ENCODE peak calls at places on chromosomes 4 and X, in ten cellular contexts. Y is cardiac fibroblast, D is left ventricle myocardium inferior, W is IMR-90, U is astrocyte of the cerebellum, M is coronary artery, X is dorsolateral prefrontal cortex, F is ovary, H is A549, P is cardiac muscle cell. C is an unnamed sample.

GRCh38 chr4:102196221-102196620 is 149.1 kb downstream of the SLC39A8 start:
- DNase-seq in Y (peak), D (no peak), W (no peak), U (peak), M (no peak), X (no peak), F (no peak), H (no peak), P (no peak), C (peak)

GRCh38 chr4:139144911-139145551 is 32.0 kb downstream of the ELF2 start:
- DNase-seq in Y (no peak), D (no peak), W (no peak), U (no peak), M (no peak), X (no peak), F (no peak), H (no peak), P (no peak), C (peak)

GRCh38 chr4:159446266-159446976 is 343.5 kb downstream of the RAPGEF2 start:
- DNase-seq in Y (peak), D (no peak), W (peak), U (peak), M (no peak), X (peak), F (no peak), H (peak), P (peak), C (peak)

GRCh38 chr4:117429061-117429460 is 343.7 kb upstream of the TRAM1L1 start:
- DNase-seq in Y (no peak), D (no peak), W (no peak), U (no peak), M (no peak), X (no peak), F (no peak), H (no peak), P (no peak), C (no peak)

GRCh38 chr4:153616005-153616555 is 68.0 kb upstream of the TLR2 start:
- DNase-seq in Y (peak), D (no peak), W (no peak), U (no peak), M (no peak), X (no peak), F (no peak), H (no peak), P (no peak), C (no peak)

GRCh38 chrX:144327515-144327914 is 443.6 kb downstream of the UBE2NL start:
- DNase-seq in Y (peak), D (no peak), W (no peak), U (no peak), M (no peak), X (no peak), F (no peak), H (no peak), P (no peak), C (peak)

GRCh38 chr4:6763330-6763851 is 19.1 kb upstream of the KIAA0232 start:
- DNase-seq in Y (no peak), D (no peak), W (no peak), U (no peak), M (no peak), X (no peak), F (no peak), H (no peak), P (no peak), C (no peak)

GRCh38 chr4:182328505-182328904 is 85.3 kb downstream of the TENM3 start:
- DNase-seq in Y (no peak), D (no peak), W (no peak), U (no peak), M (no peak), X (no peak), F (no peak), H (no peak), P (no peak), C (no peak)

GRCh38 chrX:51975811-51976210 is 82.4 kb downstream of the MAGED1 start:
- DNase-seq in Y (no peak), D (no peak), W (no peak), U (no peak), M (no peak), X (no peak), F (no peak), H (no peak), P (no peak), C (no peak)

GRCh38 chr4:184907216-184907615 is 81.4 kb upstream of the ACSL1 start:
- DNase-seq in Y (peak), D (no peak), W (no peak), U (no peak), M (no peak), X (no peak), F (no peak), H (no peak), P (no peak), C (no peak)

DNA sequence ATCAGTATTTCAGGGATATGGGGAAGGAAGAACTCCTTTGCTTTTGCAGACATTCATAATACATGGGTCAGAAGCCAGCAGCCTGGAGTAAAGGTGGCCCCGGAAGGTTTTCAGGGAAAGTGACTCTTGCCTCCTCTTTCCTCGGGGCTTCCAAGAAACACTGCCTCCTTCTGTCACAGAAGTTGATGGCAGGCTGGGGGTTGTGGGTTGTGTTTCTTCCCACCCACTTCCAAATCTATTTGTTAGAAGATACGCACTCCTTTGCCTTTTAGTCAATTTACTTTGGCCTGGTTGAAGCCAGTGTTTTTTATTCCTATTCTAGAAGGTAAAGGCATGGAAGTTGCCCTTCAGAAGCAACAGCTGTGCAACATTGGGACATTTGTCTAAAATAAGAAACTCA is 19.7 kb downstream of the KIT start:
- DNase-seq in Y (no peak), D (no peak), W (no peak), U (no peak), M (no peak), X (no peak), F (no peak), H (no peak), P (no peak), C (no peak)
- TF ChIP-seq CTCF in Y (peak), D (no peak), W (no peak), U (no peak), M (no peak), X (no peak), F (no peak), H (no peak), P (no peak), C (no peak)

DNA sequence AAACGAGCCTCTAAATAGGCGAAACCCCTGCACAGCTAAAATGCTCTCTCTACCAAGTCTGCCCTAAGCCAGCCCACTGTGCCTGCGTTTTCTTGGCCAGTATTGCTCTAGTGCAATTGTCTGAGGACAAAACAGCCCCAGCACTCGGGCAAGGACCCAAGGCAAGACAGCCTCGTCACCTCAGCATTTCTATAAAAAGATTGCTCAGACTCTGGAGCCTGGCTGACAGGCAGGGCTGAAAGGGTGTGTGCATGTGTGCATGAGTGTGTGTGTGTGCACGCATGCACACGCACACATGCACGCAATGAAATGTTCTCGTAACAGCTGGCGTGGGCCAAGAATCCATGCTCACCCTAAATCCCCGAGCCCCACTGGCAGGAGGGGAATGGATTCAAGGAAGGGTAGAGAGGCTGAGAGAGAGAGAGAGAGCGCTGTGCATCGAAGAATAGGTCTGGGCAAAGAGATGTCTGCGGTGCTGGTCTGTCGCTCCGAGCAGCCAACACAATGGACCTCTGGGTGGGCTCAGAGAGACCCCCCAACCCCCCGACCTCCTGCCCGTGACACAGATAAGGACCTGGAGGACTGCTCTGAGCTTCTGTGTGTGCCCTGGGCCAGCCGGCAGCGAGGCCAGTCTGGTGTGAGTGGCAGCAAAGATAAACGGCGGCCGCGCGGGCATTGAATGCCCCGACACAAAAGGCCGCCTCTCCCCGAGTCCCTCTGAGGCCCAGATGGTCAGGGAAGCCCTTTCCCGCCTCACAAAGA is 579.1 kb downstream of the BCOR start:
- DNase-seq in Y (no peak), D (peak), W (no peak), U (no peak), M (no peak), X (peak), F (no peak), H (no peak), P (peak), C (no peak)
- H3K4me3 ChIP-seq in Y (no peak), D (peak), W (no peak), U (no peak), M (peak), X (peak), F (no peak), H (no peak), P (no peak), C (no peak)

GRCh38 chr4:42656736-42656985 is 244 bp downstream of the ATP8A1 start:
- DNase-seq in Y (no peak), D (no peak), W (no peak), U (no peak), M (no peak), X (no peak), F (no peak), H (no peak), P (no peak), C (no peak)
- TF ChIP-seq CTCF in Y (no peak), D (no peak), W (no peak), U (no peak), M (no peak), X (no peak), F (no peak), H (no peak), P (no peak), C (no peak)

GRCh38 chr4:143352720-143353119 is 16.0 kb downstream of the GAB1 start:
- DNase-seq in Y (peak), D (no peak), W (no peak), U (no peak), M (no peak), X (no peak), F (no peak), H (no peak), P (no peak), C (no peak)

GRCh38 chr4:143355540-143356217 is 19.0 kb downstream of the GAB1 start:
- DNase-seq in Y (peak), D (no peak), W (peak), U (no peak), M (no peak), X (no peak), F (no peak), H (no peak), P (no peak), C (peak)

GRCh38 chr4:143356493-143356892 is 19.8 kb downstream of the GAB1 start:
- DNase-seq in Y (no peak), D (no peak), W (no peak), U (no peak), M (no peak), X (no peak), F (no peak), H (no peak), P (no peak), C (no peak)

GRCh38 chr4:143353797-143354196 is 17.1 kb downstream of the GAB1 start:
- DNase-seq in Y (no peak), D (no peak), W (no peak), U (no peak), M (no peak), X (no peak), F (no peak), H (no peak), P (no peak), C (no peak)

GRCh38 chr4:143354990-143355389 is 18.3 kb downstream of the GAB1 start:
- DNase-seq in Y (no peak), D (no peak), W (no peak), U (no peak), M (no peak), X (no peak), F (no peak), H (no peak), P (no peak), C (peak)
- H3K4me3 ChIP-seq in Y (no peak), D (peak), W (no peak), U (no peak), M (peak), X (peak), F (no peak), H (no peak), P (no peak), C (no peak)

GRCh38 chrX:14501312-14501711 is 28.0 kb upstream of the GLRA2 start:
- DNase-seq in Y (no peak), D (no peak), W (no peak), U (peak), M (no peak), X (no peak), F (peak), H (no peak), P (no peak), C (no peak)
- TF ChIP-seq CTCF in Y (no peak), D (no peak), W (no peak), U (no peak), M (no peak), X (no peak), F (no peak), H (no peak), P (no peak), C (no peak)

GRCh38 chr4:25879587-25879986 is 16.8 kb upstream of the SEL1L3 start:
- DNase-seq in Y (no peak), D (no peak), W (no peak), U (no peak), M (no peak), X (no peak), F (no peak), H (no peak), P (no peak), C (no peak)

GRCh38 chr4:25879991-25880641 is 17.3 kb upstream of the SEL1L3 start:
- DNase-seq in Y (peak), D (no peak), W (peak), U (no peak), M (no peak), X (no peak), F (no peak), H (no peak), P (no peak), C (peak)

GRCh38 chr4:25881187-25881586 is 18.4 kb upstream of the SEL1L3 start:
- DNase-seq in Y (no peak), D (no peak), W (no peak), U (no peak), M (no peak), X (no peak), F (no peak), H (no peak), P (no peak), C (no peak)

GRCh38 chr4:25878676-25879075 is 15.9 kb upstream of the SEL1L3 start:
- DNase-seq in Y (no peak), D (no peak), W (no peak), U (no peak), M (no peak), X (no peak), F (no peak), H (no peak), P (no peak), C (no peak)

DNA sequence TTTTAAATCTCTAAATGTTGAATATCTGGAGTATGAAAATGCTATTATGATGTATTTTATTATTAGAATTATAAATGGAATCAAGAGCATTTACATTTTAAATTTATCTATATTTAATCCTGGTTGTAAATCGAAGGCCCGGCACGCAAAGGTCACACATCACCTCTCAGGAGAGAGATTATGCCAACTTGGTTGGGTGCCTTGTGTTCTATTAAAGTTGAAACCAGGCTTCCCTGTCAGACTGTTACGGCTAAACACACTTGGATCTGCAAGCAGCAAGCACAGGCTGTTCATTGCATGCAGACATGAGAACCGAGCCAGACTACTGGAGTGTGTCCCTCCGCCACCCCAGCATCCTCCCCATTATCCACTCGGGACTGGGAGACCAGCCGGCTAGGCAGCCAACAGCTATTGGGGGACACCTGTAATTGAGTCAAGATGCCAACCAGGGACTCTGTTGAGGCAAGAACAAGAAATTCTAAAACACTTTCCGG is 16.4 kb upstream of the SEL1L3 start:
- DNase-seq in Y (no peak), D (no peak), W (no peak), U (no peak), M (no peak), X (no peak), F (no peak), H (no peak), P (no peak), C (no peak)
- H3K4me3 ChIP-seq in Y (no peak), D (no peak), W (no peak), U (no peak), M (no peak), X (no peak), F (no peak), H (no peak), P (no peak), C (no peak)

DNA sequence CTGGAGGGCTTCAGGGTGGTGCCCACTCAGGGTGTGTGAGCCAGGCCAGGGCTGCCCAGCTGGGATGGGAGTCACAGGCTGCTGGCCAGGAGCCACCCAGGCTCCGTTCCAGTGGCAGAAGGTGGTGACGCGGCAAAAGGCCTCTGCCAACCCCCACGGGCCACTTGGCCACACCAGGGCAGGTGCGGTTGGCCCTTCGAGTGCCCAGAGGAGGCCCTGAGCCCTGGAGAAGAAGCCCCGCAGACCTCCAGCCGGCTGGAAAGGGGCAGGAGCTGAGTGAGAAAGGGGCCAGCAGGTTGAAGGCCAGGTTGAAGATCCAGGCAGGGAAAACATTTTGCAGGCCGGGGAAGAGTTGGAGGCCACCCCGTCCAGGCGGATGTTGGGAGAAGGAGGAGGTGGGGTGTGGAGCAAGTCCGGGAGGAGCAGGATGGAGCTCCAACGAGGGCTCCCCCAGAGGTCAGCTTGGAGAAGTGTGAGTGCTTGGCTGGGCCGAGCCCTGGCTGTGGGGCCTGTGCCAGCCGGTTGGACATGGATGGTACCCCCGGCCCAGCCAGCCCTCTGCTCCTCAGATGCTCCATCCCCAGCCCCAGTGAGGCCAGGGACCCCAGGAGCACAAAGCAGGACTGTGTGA is 2.8 kb upstream of the CPLX1 start:
- DNase-seq in Y (peak), D (peak), W (no peak), U (no peak), M (no peak), X (no peak), F (no peak), H (peak), P (no peak), C (no peak)
- TF ChIP-seq CTCF in Y (peak), D (no peak), W (peak), U (peak), M (no peak), X (no peak), F (no peak), H (no peak), P (peak), C (peak)

GRCh38 chr4:41321216-41321945 is 64.7 kb downstream of the UCHL1 start:
- DNase-seq in Y (no peak), D (no peak), W (no peak), U (no peak), M (no peak), X (no peak), F (no peak), H (no peak), P (no peak), C (no peak)

GRCh38 chr4:41318839-41319530 is 62.3 kb downstream of the UCHL1 start:
- DNase-seq in Y (peak), D (peak), W (no peak), U (no peak), M (no peak), X (no peak), F (no peak), H (peak), P (peak), C (no peak)

GRCh38 chr4:41320786-41321185 is 64.1 kb downstream of the UCHL1 start:
- DNase-seq in Y (no peak), D (no peak), W (no peak), U (no peak), M (no peak), X (no peak), F (no peak), H (no peak), P (no peak), C (no peak)

GRCh38 chr4:41320278-41320677 is 63.5 kb downstream of the UCHL1 start:
- DNase-seq in Y (no peak), D (no peak), W (no peak), U (no peak), M (no peak), X (no peak), F (no peak), H (no peak), P (no peak), C (no peak)

DNA sequence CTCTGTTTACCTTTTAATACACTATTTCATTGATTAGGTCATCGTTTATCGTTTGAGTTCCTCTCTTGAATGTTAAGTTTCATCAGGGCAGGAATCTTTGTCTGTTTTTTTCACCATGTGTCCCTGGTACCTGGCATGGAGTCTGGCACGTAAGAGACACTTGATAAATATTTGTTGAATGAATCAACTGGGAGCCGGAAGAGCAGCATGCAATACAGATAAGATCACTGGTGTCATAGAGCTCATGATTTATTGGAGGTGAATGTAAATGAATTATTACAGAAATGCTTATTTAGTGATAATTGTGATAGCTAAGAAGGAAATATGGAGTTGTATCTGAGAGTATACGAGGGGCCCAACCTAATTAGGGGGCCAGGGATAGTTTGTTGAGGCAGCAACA is 62.8 kb downstream of the UCHL1 start:
- DNase-seq in Y (no peak), D (no peak), W (no peak), U (no peak), M (no peak), X (no peak), F (no peak), H (peak), P (no peak), C (no peak)
- H3K4me3 ChIP-seq in Y (no peak), D (no peak), W (no peak), U (no peak), M (no peak), X (no peak), F (no peak), H (no peak), P (no peak), C (no peak)